ENCODE peak calls at places on chromosomes 16 and 17, in five cellular contexts. One of them, this sample, is unnamed.

GRCh38 chr17:46866747-46867146 is 15.4 kb downstream of the WNT9B start:
- DNase-seq in CD8-positive, alpha-beta T cell: no peak
- DNase-seq in foreskin fibroblast: no peak
- DNase-seq in left ventricle myocardium inferior: no peak
- DNase-seq in PC-3: no peak
- DNase-seq in this sample: no peak

GRCh38 chr17:82275326-82275725 is 1.8 kb upstream of the CSNK1D start:
- DNase-seq in PC-3: no peak
- DNase-seq in left ventricle myocardium inferior: no peak
- DNase-seq in CD8-positive, alpha-beta T cell: no peak
- DNase-seq in foreskin fibroblast: no peak
- DNase-seq in this sample: no peak

GRCh38 chr17:81599719-81600486 is 37.0 kb downstream of the NPLOC4 start:
- DNase-seq in foreskin fibroblast: peak
- DNase-seq in left ventricle myocardium inferior: peak
- DNase-seq in PC-3: no peak
- DNase-seq in CD8-positive, alpha-beta T cell: no peak
- DNase-seq in this sample: no peak

GRCh38 chr17:12089809-12090384 is 69.2 kb downstream of the MAP2K4 start:
- DNase-seq in left ventricle myocardium inferior: no peak
- DNase-seq in PC-3: peak
- DNase-seq in foreskin fibroblast: peak
- DNase-seq in CD8-positive, alpha-beta T cell: no peak
- DNase-seq in this sample: no peak

GRCh38 chr17:80261159-80261894 is 675 bp downstream of the RNF213 start:
- DNase-seq in CD8-positive, alpha-beta T cell: peak
- DNase-seq in left ventricle myocardium inferior: peak
- DNase-seq in PC-3: peak
- DNase-seq in foreskin fibroblast: peak
- DNase-seq in this sample: peak

GRCh38 chr17:75704963-75705875 is 16.0 kb upstream of the ITGB4 start:
- DNase-seq in CD8-positive, alpha-beta T cell: no peak
- DNase-seq in foreskin fibroblast: no peak
- DNase-seq in left ventricle myocardium inferior: no peak
- DNase-seq in PC-3: no peak
- DNase-seq in this sample: no peak

GRCh38 chr17:80363518-80364090 is 51.4 kb upstream of the ENDOV start:
- DNase-seq in foreskin fibroblast: no peak
- DNase-seq in PC-3: no peak
- DNase-seq in CD8-positive, alpha-beta T cell: no peak
- DNase-seq in left ventricle myocardium inferior: no peak
- DNase-seq in this sample: no peak

GRCh38 chr17:37490022-37490587 is 414 bp downstream of the DUSP14 start:
- DNase-seq in CD8-positive, alpha-beta T cell: peak
- DNase-seq in foreskin fibroblast: peak
- DNase-seq in left ventricle myocardium inferior: peak
- DNase-seq in PC-3: peak
- DNase-seq in this sample: peak

GRCh38 chr17:2883544-2884203 is 87.4 kb downstream of the RAP1GAP2 start:
- DNase-seq in PC-3: peak
- DNase-seq in left ventricle myocardium inferior: peak
- DNase-seq in CD8-positive, alpha-beta T cell: no peak
- DNase-seq in foreskin fibroblast: peak
- DNase-seq in this sample: no peak

GRCh38 chr16:11225677-11226549 is 30.1 kb downstream of the SOCS1 start:
- DNase-seq in PC-3: no peak
- DNase-seq in foreskin fibroblast: no peak
- DNase-seq in left ventricle myocardium inferior: no peak
- DNase-seq in CD8-positive, alpha-beta T cell: no peak
- DNase-seq in this sample: no peak

GRCh38 chr17:39608601-39609000 is 881 bp upstream of the NEUROD2 start:
- DNase-seq in left ventricle myocardium inferior: no peak
- DNase-seq in PC-3: no peak
- DNase-seq in CD8-positive, alpha-beta T cell: no peak
- DNase-seq in foreskin fibroblast: no peak
- DNase-seq in this sample: no peak

GRCh38 chr17:29722411-29723198 is 99.9 kb upstream of the CORO6 start:
- DNase-seq in CD8-positive, alpha-beta T cell: peak
- DNase-seq in foreskin fibroblast: peak
- DNase-seq in PC-3: no peak
- DNase-seq in left ventricle myocardium inferior: no peak
- DNase-seq in this sample: peak

GRCh38 chr16:4922721-4923342 is 14.1 kb downstream of the PPL start:
- DNase-seq in left ventricle myocardium inferior: no peak
- DNase-seq in PC-3: no peak
- DNase-seq in CD8-positive, alpha-beta T cell: no peak
- DNase-seq in foreskin fibroblast: no peak
- DNase-seq in this sample: no peak

GRCh38 chr17:38510424-38511125 is 82.3 kb downstream of the ARHGAP23 start:
- DNase-seq in left ventricle myocardium inferior: no peak
- DNase-seq in PC-3: no peak
- DNase-seq in foreskin fibroblast: no peak
- DNase-seq in CD8-positive, alpha-beta T cell: no peak
- DNase-seq in this sample: no peak

GRCh38 chr17:68184816-68185436 is 62.9 kb upstream of the AMZ2 start:
- DNase-seq in PC-3: no peak
- DNase-seq in foreskin fibroblast: no peak
- DNase-seq in CD8-positive, alpha-beta T cell: no peak
- DNase-seq in left ventricle myocardium inferior: no peak
- DNase-seq in this sample: no peak

GRCh38 chr17:29112780-29113295 is 67.4 kb downstream of the MYO18A start:
- DNase-seq in CD8-positive, alpha-beta T cell: no peak
- DNase-seq in PC-3: no peak
- DNase-seq in left ventricle myocardium inferior: peak
- DNase-seq in foreskin fibroblast: no peak
- DNase-seq in this sample: no peak

GRCh38 chr16:85611455-85612190 is 1.5 kb upstream of the GSE1 start:
- DNase-seq in CD8-positive, alpha-beta T cell: peak
- DNase-seq in foreskin fibroblast: peak
- DNase-seq in left ventricle myocardium inferior: peak
- DNase-seq in PC-3: peak
- DNase-seq in this sample: peak

GRCh38 chr17:3693829-3694231 is 2.1 kb downstream of the P2RX5 start:
- DNase-seq in PC-3: no peak
- DNase-seq in CD8-positive, alpha-beta T cell: no peak
- DNase-seq in left ventricle myocardium inferior: no peak
- DNase-seq in foreskin fibroblast: no peak
- DNase-seq in this sample: no peak

GRCh38 chr16:1260101-1260670 is 4.3 kb downstream of the TPSD1 start:
- DNase-seq in CD8-positive, alpha-beta T cell: no peak
- DNase-seq in left ventricle myocardium inferior: no peak
- DNase-seq in foreskin fibroblast: no peak
- DNase-seq in PC-3: no peak
- DNase-seq in this sample: no peak

GRCh38 chr16:56606688-56607618 is 1.4 kb upstream of the MT2A start:
- DNase-seq in CD8-positive, alpha-beta T cell: no peak
- DNase-seq in PC-3: peak
- DNase-seq in foreskin fibroblast: peak
- DNase-seq in left ventricle myocardium inferior: peak
- DNase-seq in this sample: peak

GRCh38 chr16:57999971-58000705 is at the start of gene ZNF319:
- DNase-seq in foreskin fibroblast: no peak
- DNase-seq in PC-3: no peak
- DNase-seq in left ventricle myocardium inferior: no peak
- DNase-seq in CD8-positive, alpha-beta T cell: no peak
- DNase-seq in this sample: no peak

GRCh38 chr16:49889725-49890397 is 33.9 kb upstream of the ZNF423 start:
- DNase-seq in foreskin fibroblast: no peak
- DNase-seq in left ventricle myocardium inferior: no peak
- DNase-seq in CD8-positive, alpha-beta T cell: no peak
- DNase-seq in PC-3: peak
- DNase-seq in this sample: no peak

GRCh38 chr17:751269-752001 is 629 bp downstream of the GEMIN4 start:
- DNase-seq in CD8-positive, alpha-beta T cell: peak
- DNase-seq in PC-3: peak
- DNase-seq in left ventricle myocardium inferior: peak
- DNase-seq in foreskin fibroblast: peak
- DNase-seq in this sample: peak

GRCh38 chr16:27792486-27793275 is 242.7 kb downstream of the KATNIP start:
- DNase-seq in CD8-positive, alpha-beta T cell: no peak
- DNase-seq in left ventricle myocardium inferior: no peak
- DNase-seq in PC-3: no peak
- DNase-seq in foreskin fibroblast: no peak
- DNase-seq in this sample: no peak

GRCh38 chr17:72361892-72362291 is 241.1 kb downstream of the SOX9 start:
- DNase-seq in CD8-positive, alpha-beta T cell: no peak
- DNase-seq in foreskin fibroblast: no peak
- DNase-seq in PC-3: peak
- DNase-seq in left ventricle myocardium inferior: no peak
- DNase-seq in this sample: no peak

GRCh38 chr17:61155590-61156181 is 244.0 kb upstream of the TBX2 start:
- DNase-seq in PC-3: no peak
- DNase-seq in CD8-positive, alpha-beta T cell: no peak
- DNase-seq in foreskin fibroblast: no peak
- DNase-seq in left ventricle myocardium inferior: no peak
- DNase-seq in this sample: no peak

GRCh38 chr16:66211651-66212050 is 154.8 kb upstream of the CDH5 start:
- DNase-seq in left ventricle myocardium inferior: no peak
- DNase-seq in CD8-positive, alpha-beta T cell: no peak
- DNase-seq in foreskin fibroblast: no peak
- DNase-seq in PC-3: no peak
- DNase-seq in this sample: no peak

GRCh38 chr17:19486351-19487008 is 47.2 kb upstream of the SLC47A1 start:
- DNase-seq in foreskin fibroblast: no peak
- DNase-seq in CD8-positive, alpha-beta T cell: no peak
- DNase-seq in left ventricle myocardium inferior: no peak
- DNase-seq in PC-3: no peak
- DNase-seq in this sample: no peak

GRCh38 chr16:86519649-86520316 is 9.5 kb downstream of the FOXF1 start:
- DNase-seq in CD8-positive, alpha-beta T cell: peak
- DNase-seq in foreskin fibroblast: no peak
- DNase-seq in left ventricle myocardium inferior: peak
- DNase-seq in PC-3: peak
- DNase-seq in this sample: peak

GRCh38 chr16:68665501-68665900 is 20.4 kb downstream of the CDH3 start:
- DNase-seq in foreskin fibroblast: no peak
- DNase-seq in PC-3: peak
- DNase-seq in CD8-positive, alpha-beta T cell: no peak
- DNase-seq in left ventricle myocardium inferior: no peak
- DNase-seq in this sample: no peak

GRCh38 chr17:28912281-28912937 is 9.5 kb upstream of the DHRS13 start:
- DNase-seq in CD8-positive, alpha-beta T cell: no peak
- DNase-seq in PC-3: no peak
- DNase-seq in left ventricle myocardium inferior: no peak
- DNase-seq in foreskin fibroblast: no peak
- DNase-seq in this sample: peak

GRCh38 chr16:66590322-66590721 is 11.1 kb downstream of the CMTM2 start:
- DNase-seq in PC-3: no peak
- DNase-seq in CD8-positive, alpha-beta T cell: no peak
- DNase-seq in foreskin fibroblast: no peak
- DNase-seq in left ventricle myocardium inferior: no peak
- DNase-seq in this sample: no peak

GRCh38 chr16:10671729-10672128 is 23.0 kb downstream of the TEKT5 start:
- DNase-seq in foreskin fibroblast: no peak
- DNase-seq in PC-3: no peak
- DNase-seq in left ventricle myocardium inferior: no peak
- DNase-seq in CD8-positive, alpha-beta T cell: no peak
- DNase-seq in this sample: no peak

DNA sequence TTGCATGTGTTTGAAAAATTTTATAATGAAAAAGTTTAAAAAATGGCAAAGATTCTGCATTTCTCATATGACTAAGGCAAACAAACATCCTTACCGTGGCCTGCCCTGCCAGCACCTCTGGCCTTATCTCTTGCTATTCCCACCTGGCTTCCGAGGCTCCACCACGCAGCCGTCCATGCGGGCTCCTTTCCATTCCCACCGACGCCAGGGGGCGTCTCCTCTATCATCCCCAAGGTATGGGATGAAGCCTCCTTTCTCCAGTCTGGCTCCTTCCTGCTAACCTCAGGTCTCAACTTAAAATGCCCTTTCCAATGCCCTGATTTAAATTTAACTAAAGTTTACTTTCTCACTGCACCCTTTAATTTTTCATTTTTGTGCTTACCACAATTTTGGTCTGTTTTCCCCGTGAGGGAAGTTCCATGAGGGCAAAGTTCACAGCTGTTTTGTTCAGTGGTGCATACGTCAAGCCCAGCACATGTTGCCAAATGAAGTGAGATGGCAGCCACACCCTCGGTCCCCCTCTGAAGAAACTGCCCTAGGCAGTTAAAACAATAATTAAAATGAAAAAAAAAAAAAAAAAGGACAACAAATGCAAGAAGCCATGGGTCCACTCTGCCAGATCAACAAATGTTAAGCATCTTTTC is 13.3 kb upstream of the SDK2 start:
- DNase-seq in foreskin fibroblast: no peak
- DNase-seq in PC-3: peak
- DNase-seq in left ventricle myocardium inferior: peak
- DNase-seq in CD8-positive, alpha-beta T cell: no peak
- DNase-seq in this sample: peak
- TF ChIP-seq CTCF in foreskin fibroblast: peak
- TF ChIP-seq CTCF in PC-3: peak
- TF ChIP-seq CTCF in left ventricle myocardium inferior: peak
- TF ChIP-seq CTCF in CD8-positive, alpha-beta T cell: no peak
- TF ChIP-seq CTCF in this sample: peak

DNA sequence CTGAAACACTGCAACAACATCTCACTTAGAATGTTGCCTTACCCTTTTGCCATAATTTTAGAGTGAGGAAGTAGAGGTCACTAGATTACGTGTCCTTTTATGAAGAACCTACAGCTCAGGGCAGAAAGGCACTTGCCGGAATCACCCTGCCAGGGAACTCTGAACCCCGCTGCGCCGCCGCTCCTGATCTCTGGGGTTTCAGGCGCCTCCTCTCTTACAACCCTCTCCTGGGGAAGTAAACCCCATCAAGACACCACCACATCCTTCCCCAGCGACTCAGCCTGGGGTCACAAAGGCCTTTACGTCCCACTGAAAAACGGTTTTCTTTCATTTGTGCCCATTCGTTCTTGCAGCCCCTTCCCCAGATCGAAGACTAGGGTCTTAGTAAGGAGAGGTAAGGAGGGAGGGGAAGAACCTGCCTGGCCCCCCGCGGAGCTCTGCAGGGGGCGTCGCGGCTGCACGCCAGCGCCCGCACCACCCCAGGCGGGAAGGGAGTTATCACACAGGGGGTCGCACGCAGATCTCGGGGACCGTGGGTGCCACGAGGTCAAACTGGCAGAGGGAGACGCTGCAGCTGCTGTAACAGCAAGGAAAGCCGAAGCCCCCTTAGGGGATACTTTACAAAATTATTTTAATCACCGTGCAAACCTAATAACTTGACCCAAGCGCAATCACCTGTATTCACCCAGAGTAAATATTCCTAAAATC is 1.0 kb upstream of the HLF start:
- DNase-seq in PC-3: no peak
- DNase-seq in left ventricle myocardium inferior: no peak
- DNase-seq in CD8-positive, alpha-beta T cell: no peak
- DNase-seq in foreskin fibroblast: no peak
- DNase-seq in this sample: no peak
- H3K4me3 ChIP-seq in PC-3: no peak
- H3K4me3 ChIP-seq in left ventricle myocardium inferior: peak
- H3K4me3 ChIP-seq in CD8-positive, alpha-beta T cell: peak
- H3K4me3 ChIP-seq in foreskin fibroblast: no peak
- H3K4me3 ChIP-seq in this sample: no peak

GRCh38 chr16:88903267-88903666 is 36.8 kb upstream of the PABPN1L start:
- DNase-seq in left ventricle myocardium inferior: no peak
- DNase-seq in PC-3: no peak
- DNase-seq in foreskin fibroblast: no peak
- DNase-seq in CD8-positive, alpha-beta T cell: no peak
- DNase-seq in this sample: no peak
- TF ChIP-seq CTCF in left ventricle myocardium inferior: no peak
- TF ChIP-seq CTCF in PC-3: no peak
- TF ChIP-seq CTCF in foreskin fibroblast: no peak
- TF ChIP-seq CTCF in CD8-positive, alpha-beta T cell: no peak
- TF ChIP-seq CTCF in this sample: no peak

GRCh38 chr17:76869209-76869877 is 1.1 kb downstream of the MGAT5B start:
- DNase-seq in foreskin fibroblast: no peak
- DNase-seq in PC-3: no peak
- DNase-seq in left ventricle myocardium inferior: no peak
- DNase-seq in CD8-positive, alpha-beta T cell: no peak
- DNase-seq in this sample: no peak
- H3K4me3 ChIP-seq in foreskin fibroblast: peak
- H3K4me3 ChIP-seq in PC-3: peak
- H3K4me3 ChIP-seq in left ventricle myocardium inferior: peak
- H3K4me3 ChIP-seq in CD8-positive, alpha-beta T cell: peak
- H3K4me3 ChIP-seq in this sample: no peak